ENCODE peak calls at places on chromosome 14, in four cellular contexts. E is NCI-H1105, C is GM04504, O is HT-29. M is an unnamed sample.

GRCh38 chr14:101755591-101756324 is 5.8 kb upstream of the PPP2R5C start:
- DNase-seq in E (no peak), C (no peak), O (no peak), M (no peak)

GRCh38 chr14:53963491-53964227 is 7.0 kb upstream of the BMP4 start:
- DNase-seq in E (no peak), C (no peak), O (peak), M (peak)

GRCh38 chr14:91417983-91418386 is 365 bp upstream of the CCDC88C start:
- DNase-seq in E (peak), C (no peak), O (peak), M (peak)

GRCh38 chr14:67704484-67705089 is 2.9 kb downstream of the RDH12 start:
- DNase-seq in E (peak), C (peak), O (peak), M (peak)

GRCh38 chr14:85991156-85991555 is 461.2 kb downstream of the FLRT2 start:
- DNase-seq in E (no peak), C (no peak), O (no peak), M (no peak)

GRCh38 chr14:92462568-92462967 is 51.0 kb upstream of the RIN3 start:
- DNase-seq in E (no peak), C (no peak), O (no peak), M (no peak)

GRCh38 chr14:73492661-73493060 is 1.9 kb downstream of the RIOX1 start:
- DNase-seq in E (no peak), C (no peak), O (no peak), M (no peak)

GRCh38 chr14:73761621-73762355 is 47.6 kb upstream of the PNMA1 start:
- DNase-seq in E (no peak), C (no peak), O (no peak), M (no peak)

GRCh38 chr14:74804219-74804825 is 41.2 kb downstream of the YLPM1 start:
- DNase-seq in E (peak), C (peak), O (peak), M (peak)

GRCh38 chr14:34582117-34582680 is 42.7 kb upstream of the EAPP start:
- DNase-seq in E (no peak), C (no peak), O (no peak), M (no peak)

GRCh38 chr14:96217381-96217913 is 12.8 kb downstream of the BDKRB2 start:
- DNase-seq in E (no peak), C (no peak), O (no peak), M (no peak)

GRCh38 chr14:68794130-68794855 is 1.4 kb upstream of the ZFP36L1 start:
- DNase-seq in E (peak), C (peak), O (peak), M (peak)